ENCODE peak calls at places on chromosomes 13 and 19, in six cellular contexts. One of them, this sample, is unnamed.

GRCh38 chr19:41323430-41324125 is 13.6 kb downstream of the CCDC97 start:
- DNase-seq in activated T-helper 1 cell treated with anti-CD3 and anti-CD28 coated beads, Interleukin-2, amount 50 U/mL, for 16 hours: no peak
- DNase-seq in AG04450: peak
- DNase-seq in astrocyte of the cerebellum: peak
- DNase-seq in stimulated activated CD8-positive, alpha-beta memory T cell treated with anti-CD3 and anti-CD28 coated beads, Interleukin-15, amount 100 ng/mL, for 24 hours: no peak
- DNase-seq in neural crest cell: no peak
- DNase-seq in this sample: no peak

GRCh38 chr19:1836458-1837221 is 11.6 kb downstream of the REXO1 start:
- DNase-seq in stimulated activated CD8-positive, alpha-beta memory T cell treated with anti-CD3 and anti-CD28 coated beads, Interleukin-15, amount 100 ng/mL, for 24 hours: no peak
- DNase-seq in AG04450: no peak
- DNase-seq in activated T-helper 1 cell treated with anti-CD3 and anti-CD28 coated beads, Interleukin-2, amount 50 U/mL, for 16 hours: no peak
- DNase-seq in neural crest cell: no peak
- DNase-seq in astrocyte of the cerebellum: no peak
- DNase-seq in this sample: no peak

GRCh38 chr19:48249502-48250014 is 6.2 kb downstream of the CARD8 start:
- DNase-seq in stimulated activated CD8-positive, alpha-beta memory T cell treated with anti-CD3 and anti-CD28 coated beads, Interleukin-15, amount 100 ng/mL, for 24 hours: peak
- DNase-seq in neural crest cell: no peak
- DNase-seq in AG04450: no peak
- DNase-seq in astrocyte of the cerebellum: no peak
- DNase-seq in activated T-helper 1 cell treated with anti-CD3 and anti-CD28 coated beads, Interleukin-2, amount 50 U/mL, for 16 hours: peak
- DNase-seq in this sample: no peak

GRCh38 chr19:11227201-11227886 is 12.1 kb upstream of the ANGPTL8 start:
- DNase-seq in stimulated activated CD8-positive, alpha-beta memory T cell treated with anti-CD3 and anti-CD28 coated beads, Interleukin-15, amount 100 ng/mL, for 24 hours: no peak
- DNase-seq in activated T-helper 1 cell treated with anti-CD3 and anti-CD28 coated beads, Interleukin-2, amount 50 U/mL, for 16 hours: no peak
- DNase-seq in AG04450: no peak
- DNase-seq in neural crest cell: no peak
- DNase-seq in astrocyte of the cerebellum: no peak
- DNase-seq in this sample: no peak

GRCh38 chr13:33524086-33524485 is 238.5 kb upstream of the STARD13 start:
- DNase-seq in AG04450: peak
- DNase-seq in stimulated activated CD8-positive, alpha-beta memory T cell treated with anti-CD3 and anti-CD28 coated beads, Interleukin-15, amount 100 ng/mL, for 24 hours: no peak
- DNase-seq in activated T-helper 1 cell treated with anti-CD3 and anti-CD28 coated beads, Interleukin-2, amount 50 U/mL, for 16 hours: no peak
- DNase-seq in astrocyte of the cerebellum: peak
- DNase-seq in neural crest cell: no peak
- DNase-seq in this sample: no peak

GRCh38 chr19:41882568-41883462 is at the start of gene ARHGEF1:
- DNase-seq in activated T-helper 1 cell treated with anti-CD3 and anti-CD28 coated beads, Interleukin-2, amount 50 U/mL, for 16 hours: peak
- DNase-seq in AG04450: no peak
- DNase-seq in neural crest cell: no peak
- DNase-seq in stimulated activated CD8-positive, alpha-beta memory T cell treated with anti-CD3 and anti-CD28 coated beads, Interleukin-15, amount 100 ng/mL, for 24 hours: no peak
- DNase-seq in astrocyte of the cerebellum: no peak
- DNase-seq in this sample: no peak

GRCh38 chr13:41015920-41016319 is 3.2 kb downstream of the ELF1 start:
- DNase-seq in AG04450: no peak
- DNase-seq in stimulated activated CD8-positive, alpha-beta memory T cell treated with anti-CD3 and anti-CD28 coated beads, Interleukin-15, amount 100 ng/mL, for 24 hours: no peak
- DNase-seq in neural crest cell: no peak
- DNase-seq in astrocyte of the cerebellum: no peak
- DNase-seq in activated T-helper 1 cell treated with anti-CD3 and anti-CD28 coated beads, Interleukin-2, amount 50 U/mL, for 16 hours: no peak
- DNase-seq in this sample: no peak

GRCh38 chr13:67878376-67878775 is 648.2 kb upstream of the PCDH9 start:
- DNase-seq in AG04450: no peak
- DNase-seq in stimulated activated CD8-positive, alpha-beta memory T cell treated with anti-CD3 and anti-CD28 coated beads, Interleukin-15, amount 100 ng/mL, for 24 hours: no peak
- DNase-seq in neural crest cell: no peak
- DNase-seq in activated T-helper 1 cell treated with anti-CD3 and anti-CD28 coated beads, Interleukin-2, amount 50 U/mL, for 16 hours: no peak
- DNase-seq in astrocyte of the cerebellum: no peak
- DNase-seq in this sample: no peak

GRCh38 chr13:59946924-59947323 is 216.8 kb downstream of the DIAPH3 start:
- DNase-seq in neural crest cell: no peak
- DNase-seq in activated T-helper 1 cell treated with anti-CD3 and anti-CD28 coated beads, Interleukin-2, amount 50 U/mL, for 16 hours: no peak
- DNase-seq in astrocyte of the cerebellum: peak
- DNase-seq in AG04450: no peak
- DNase-seq in stimulated activated CD8-positive, alpha-beta memory T cell treated with anti-CD3 and anti-CD28 coated beads, Interleukin-15, amount 100 ng/mL, for 24 hours: no peak
- DNase-seq in this sample: no peak

GRCh38 chr19:47813304-47813994 is 8.3 kb upstream of the CRX start:
- DNase-seq in activated T-helper 1 cell treated with anti-CD3 and anti-CD28 coated beads, Interleukin-2, amount 50 U/mL, for 16 hours: peak
- DNase-seq in neural crest cell: peak
- DNase-seq in astrocyte of the cerebellum: no peak
- DNase-seq in AG04450: no peak
- DNase-seq in stimulated activated CD8-positive, alpha-beta memory T cell treated with anti-CD3 and anti-CD28 coated beads, Interleukin-15, amount 100 ng/mL, for 24 hours: peak
- DNase-seq in this sample: peak

GRCh38 chr19:48745208-48745995 is 1.3 kb downstream of the IZUMO1 start:
- DNase-seq in stimulated activated CD8-positive, alpha-beta memory T cell treated with anti-CD3 and anti-CD28 coated beads, Interleukin-15, amount 100 ng/mL, for 24 hours: no peak
- DNase-seq in AG04450: no peak
- DNase-seq in neural crest cell: peak
- DNase-seq in astrocyte of the cerebellum: peak
- DNase-seq in activated T-helper 1 cell treated with anti-CD3 and anti-CD28 coated beads, Interleukin-2, amount 50 U/mL, for 16 hours: no peak
- DNase-seq in this sample: no peak

GRCh38 chr13:48505597-48506091 is 27.2 kb downstream of the RCBTB2 start:
- DNase-seq in activated T-helper 1 cell treated with anti-CD3 and anti-CD28 coated beads, Interleukin-2, amount 50 U/mL, for 16 hours: no peak
- DNase-seq in astrocyte of the cerebellum: no peak
- DNase-seq in neural crest cell: no peak
- DNase-seq in stimulated activated CD8-positive, alpha-beta memory T cell treated with anti-CD3 and anti-CD28 coated beads, Interleukin-15, amount 100 ng/mL, for 24 hours: no peak
- DNase-seq in AG04450: peak
- DNase-seq in this sample: no peak

GRCh38 chr13:98511435-98511834 is 65.5 kb downstream of the STK24 start:
- DNase-seq in astrocyte of the cerebellum: no peak
- DNase-seq in stimulated activated CD8-positive, alpha-beta memory T cell treated with anti-CD3 and anti-CD28 coated beads, Interleukin-15, amount 100 ng/mL, for 24 hours: no peak
- DNase-seq in neural crest cell: no peak
- DNase-seq in AG04450: no peak
- DNase-seq in activated T-helper 1 cell treated with anti-CD3 and anti-CD28 coated beads, Interleukin-2, amount 50 U/mL, for 16 hours: no peak
- DNase-seq in this sample: no peak

GRCh38 chr13:73556902-73557301 is 498.1 kb downstream of the KLF5 start:
- DNase-seq in activated T-helper 1 cell treated with anti-CD3 and anti-CD28 coated beads, Interleukin-2, amount 50 U/mL, for 16 hours: no peak
- DNase-seq in astrocyte of the cerebellum: no peak
- DNase-seq in neural crest cell: no peak
- DNase-seq in stimulated activated CD8-positive, alpha-beta memory T cell treated with anti-CD3 and anti-CD28 coated beads, Interleukin-15, amount 100 ng/mL, for 24 hours: no peak
- DNase-seq in AG04450: no peak
- DNase-seq in this sample: no peak

GRCh38 chr13:25248071-25248470 is 39.2 kb downstream of the MTMR6 start:
- DNase-seq in AG04450: no peak
- DNase-seq in activated T-helper 1 cell treated with anti-CD3 and anti-CD28 coated beads, Interleukin-2, amount 50 U/mL, for 16 hours: no peak
- DNase-seq in neural crest cell: no peak
- DNase-seq in astrocyte of the cerebellum: no peak
- DNase-seq in stimulated activated CD8-positive, alpha-beta memory T cell treated with anti-CD3 and anti-CD28 coated beads, Interleukin-15, amount 100 ng/mL, for 24 hours: no peak
- DNase-seq in this sample: no peak

GRCh38 chr13:95709101-95709500 is 32.2 kb downstream of the DNAJC3 start:
- DNase-seq in neural crest cell: no peak
- DNase-seq in astrocyte of the cerebellum: no peak
- DNase-seq in AG04450: no peak
- DNase-seq in activated T-helper 1 cell treated with anti-CD3 and anti-CD28 coated beads, Interleukin-2, amount 50 U/mL, for 16 hours: no peak
- DNase-seq in stimulated activated CD8-positive, alpha-beta memory T cell treated with anti-CD3 and anti-CD28 coated beads, Interleukin-15, amount 100 ng/mL, for 24 hours: no peak
- DNase-seq in this sample: no peak

GRCh38 chr13:109680930-109681329 is 105.5 kb downstream of the IRS2 start:
- DNase-seq in stimulated activated CD8-positive, alpha-beta memory T cell treated with anti-CD3 and anti-CD28 coated beads, Interleukin-15, amount 100 ng/mL, for 24 hours: no peak
- DNase-seq in AG04450: no peak
- DNase-seq in activated T-helper 1 cell treated with anti-CD3 and anti-CD28 coated beads, Interleukin-2, amount 50 U/mL, for 16 hours: no peak
- DNase-seq in neural crest cell: no peak
- DNase-seq in astrocyte of the cerebellum: no peak
- DNase-seq in this sample: no peak

GRCh38 chr19:49787746-49788145 is 20.9 kb downstream of the AP2A1 start:
- DNase-seq in activated T-helper 1 cell treated with anti-CD3 and anti-CD28 coated beads, Interleukin-2, amount 50 U/mL, for 16 hours: no peak
- DNase-seq in astrocyte of the cerebellum: no peak
- DNase-seq in neural crest cell: no peak
- DNase-seq in AG04450: no peak
- DNase-seq in stimulated activated CD8-positive, alpha-beta memory T cell treated with anti-CD3 and anti-CD28 coated beads, Interleukin-15, amount 100 ng/mL, for 24 hours: no peak
- DNase-seq in this sample: no peak

GRCh38 chr19:33717878-33718277 is 78.8 kb upstream of the KCTD15 start:
- DNase-seq in AG04450: no peak
- DNase-seq in activated T-helper 1 cell treated with anti-CD3 and anti-CD28 coated beads, Interleukin-2, amount 50 U/mL, for 16 hours: no peak
- DNase-seq in stimulated activated CD8-positive, alpha-beta memory T cell treated with anti-CD3 and anti-CD28 coated beads, Interleukin-15, amount 100 ng/mL, for 24 hours: no peak
- DNase-seq in neural crest cell: no peak
- DNase-seq in astrocyte of the cerebellum: no peak
- DNase-seq in this sample: no peak

GRCh38 chr13:59750860-59751259 is 412.9 kb downstream of the DIAPH3 start:
- DNase-seq in stimulated activated CD8-positive, alpha-beta memory T cell treated with anti-CD3 and anti-CD28 coated beads, Interleukin-15, amount 100 ng/mL, for 24 hours: no peak
- DNase-seq in activated T-helper 1 cell treated with anti-CD3 and anti-CD28 coated beads, Interleukin-2, amount 50 U/mL, for 16 hours: no peak
- DNase-seq in astrocyte of the cerebellum: peak
- DNase-seq in AG04450: peak
- DNase-seq in neural crest cell: peak
- DNase-seq in this sample: no peak

GRCh38 chr13:24671367-24672117 is 8.7 kb upstream of the ATP12A start:
- DNase-seq in astrocyte of the cerebellum: peak
- DNase-seq in stimulated activated CD8-positive, alpha-beta memory T cell treated with anti-CD3 and anti-CD28 coated beads, Interleukin-15, amount 100 ng/mL, for 24 hours: no peak
- DNase-seq in activated T-helper 1 cell treated with anti-CD3 and anti-CD28 coated beads, Interleukin-2, amount 50 U/mL, for 16 hours: no peak
- DNase-seq in neural crest cell: peak
- DNase-seq in AG04450: peak
- DNase-seq in this sample: peak

GRCh38 chr13:104980571-104980970 is 1554.9 kb downstream of the EFNB2 start:
- DNase-seq in AG04450: no peak
- DNase-seq in activated T-helper 1 cell treated with anti-CD3 and anti-CD28 coated beads, Interleukin-2, amount 50 U/mL, for 16 hours: no peak
- DNase-seq in neural crest cell: no peak
- DNase-seq in stimulated activated CD8-positive, alpha-beta memory T cell treated with anti-CD3 and anti-CD28 coated beads, Interleukin-15, amount 100 ng/mL, for 24 hours: no peak
- DNase-seq in astrocyte of the cerebellum: no peak
- DNase-seq in this sample: no peak